ENCODE peak calls at places on chromosomes 5 and 9, in four cellular contexts. M is fibroblast of pulmonary artery; I is heart right ventricle; A is CD4-positive, CD25-positive, alpha-beta regulatory T cell. O is an unnamed sample.
A peak's percentile ranks its signal among the peaks of the same experiment; 100 is the strongest.

GRCh38 chr5:141694479-141694878 is 12.4 kb upstream of the ARAP3 start:
- DNase-seq in M (no peak), I (no peak), A (no peak), O (no peak)

GRCh38 chr9:92616199-92617129 is 53.5 kb downstream of the IPPK start:
- DNase-seq in M (no peak), I (no peak), A (no peak), O (no peak)

GRCh38 chr5:72378636-72379289 is 58.6 kb downstream of the PTCD2 start:
- DNase-seq in M (peak; percentile 95), I (peak; percentile 38), A (no peak), O (no peak)

GRCh38 chr9:105554042-105554441 is 3.9 kb upstream of the FKTN start:
- DNase-seq in M (peak; percentile 68), I (peak; percentile 11), A (no peak), O (no peak)

GRCh38 chr5:3382782-3383181 is 212.8 kb upstream of the IRX1 start:
- DNase-seq in M (no peak), I (no peak), A (no peak), O (no peak)

GRCh38 chr5:82011761-82012160 is 39.9 kb downstream of the ATG10 start:
- DNase-seq in M (peak; percentile 39), I (no peak), A (no peak), O (no peak)

GRCh38 chr9:89420397-89420796 is 77.5 kb downstream of the SEMA4D start:
- DNase-seq in M (no peak), I (no peak), A (no peak), O (no peak)

GRCh38 chr5:17882760-17883488 is 248.7 kb downstream of the TAF11L14 start:
- DNase-seq in M (no peak), I (no peak), A (no peak), O (no peak)

GRCh38 chr5:155522540-155522939 is 509.0 kb downstream of the KIF4B start:
- DNase-seq in M (no peak), I (no peak), A (no peak), O (no peak)

GRCh38 chr9:89750117-89750551 is 145.3 kb downstream of the GADD45G start:
- DNase-seq in M (peak; percentile 22), I (peak; percentile 56), A (no peak), O (no peak)

GRCh38 chr9:22097712-22098111 is 88.6 kb upstream of the CDKN2B start:
- DNase-seq in M (peak; percentile 82), I (no peak), A (no peak), O (no peak)

GRCh38 chr5:103474671-103475070 is 87.9 kb downstream of the NUDT12 start:
- DNase-seq in M (peak; percentile 31), I (no peak), A (no peak), O (no peak)

GRCh38 chr5:36610629-36611028 is 4.2 kb downstream of the SLC1A3 start:
- DNase-seq in M (no peak), I (no peak), A (no peak), O (no peak)

GRCh38 chr5:36607114-36607561 is 732 bp downstream of the SLC1A3 start:
- DNase-seq in M (peak; percentile 62), I (peak; percentile 30), A (no peak), O (no peak)

GRCh38 chr5:36606052-36606436 is 362 bp upstream of the SLC1A3 start:
- DNase-seq in M (no peak), I (no peak), A (no peak), O (no peak)

GRCh38 chr5:36606437-36607113 is at the start of gene SLC1A3:
- DNase-seq in M (peak; percentile 78), I (peak; percentile 41), A (no peak), O (no peak)

DNA sequence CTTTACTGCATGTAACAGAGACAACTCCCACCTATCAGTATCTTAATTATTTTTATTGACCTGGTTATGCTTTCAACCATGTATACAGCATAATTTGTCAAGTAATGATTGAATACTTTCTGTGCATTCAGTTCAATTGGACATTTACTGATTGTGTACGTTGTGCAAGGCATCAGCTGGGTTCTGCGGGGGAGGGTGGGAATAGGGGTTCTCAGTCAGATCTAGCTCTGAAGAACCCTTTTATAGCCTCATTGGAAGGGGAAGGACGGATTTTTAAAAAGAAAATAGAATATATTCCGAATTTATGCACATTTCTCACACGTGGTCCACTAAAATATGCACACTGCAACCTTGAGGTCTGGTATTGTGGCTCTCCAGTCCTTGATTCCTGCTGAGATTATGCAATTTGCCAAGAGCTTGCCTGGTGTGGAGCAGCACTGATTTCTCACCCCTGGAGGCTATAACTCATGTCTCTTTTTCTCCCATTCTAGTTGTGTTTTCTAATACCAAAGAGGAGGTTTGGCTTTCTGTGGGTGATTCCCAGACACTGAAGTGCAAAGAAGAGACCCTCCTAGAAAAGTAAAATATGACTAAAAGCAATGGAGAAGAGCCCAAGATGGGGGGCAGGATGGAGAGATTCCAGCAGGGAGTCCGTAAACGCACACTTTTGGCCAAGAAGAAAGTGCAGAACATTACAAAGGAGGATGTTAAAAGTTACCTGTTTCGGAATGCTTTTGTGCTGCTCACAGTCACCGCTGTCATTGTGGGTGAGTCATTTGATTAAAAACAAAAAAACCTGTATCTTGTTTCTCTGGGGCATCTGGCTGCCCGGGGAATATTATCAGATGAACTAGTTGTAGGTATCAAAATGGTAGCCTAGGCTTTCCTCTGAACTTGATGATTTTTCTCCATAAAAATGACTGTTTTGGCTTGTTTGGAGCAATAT is 1.7 kb downstream of the SLC1A3 start:
- DNase-seq in M (peak; percentile 61), I (no peak), A (no peak), O (no peak)
- H3K4me3 ChIP-seq in M (peak overlapping the region; percentile 69), I (peak overlapping the region; percentile 67), A (no peak overlapping the region), O (no peak overlapping the region)

GRCh38 chr9:94864183-94864582 is 137.7 kb downstream of the AOPEP start:
- DNase-seq in M (no peak), I (no peak), A (no peak), O (no peak)
- H3K4me3 ChIP-seq in M (no peak overlapping the region), I (no peak overlapping the region), A (no peak overlapping the region), O (no peak overlapping the region)

DNA sequence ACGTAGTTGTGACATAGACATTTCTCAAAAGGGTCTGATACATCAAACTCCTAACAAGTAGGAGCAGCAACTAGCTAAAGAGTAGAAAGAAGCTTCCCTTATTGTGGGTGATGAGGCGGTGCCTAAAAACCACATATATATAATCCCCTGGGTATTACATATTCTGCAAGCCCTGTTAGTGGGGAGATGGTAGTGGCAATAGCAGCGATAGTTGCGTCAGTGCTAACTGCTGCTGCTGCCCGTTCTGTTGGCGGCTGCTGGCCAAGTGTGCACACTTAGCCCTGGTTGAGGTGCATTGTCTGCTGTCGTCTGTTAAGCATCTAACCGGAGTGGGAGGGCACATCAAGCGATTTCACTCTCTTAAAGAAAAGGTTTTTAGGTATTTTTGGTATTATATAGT is 35.8 kb downstream of the VLDLR start:
- DNase-seq in M (no peak), I (no peak), A (no peak), O (no peak)
- H3K4me3 ChIP-seq in M (no peak overlapping the region), I (no peak overlapping the region), A (no peak overlapping the region), O (no peak overlapping the region)

GRCh38 chr5:43312076-43312620 is 1.1 kb downstream of the HMGCS1 start:
- DNase-seq in M (no peak), I (no peak), A (no peak), O (no peak)

GRCh38 chr5:43312699-43313034 is 545 bp downstream of the HMGCS1 start:
- DNase-seq in M (no peak), I (no peak), A (no peak), O (no peak)

GRCh38 chr5:43309657-43310056 is 3.6 kb downstream of the HMGCS1 start:
- DNase-seq in M (no peak), I (no peak), A (no peak), O (no peak)

GRCh38 chr5:43305948-43306563 is 7.2 kb downstream of the HMGCS1 start:
- DNase-seq in M (peak; percentile 77), I (no peak), A (no peak), O (no peak)

DNA sequence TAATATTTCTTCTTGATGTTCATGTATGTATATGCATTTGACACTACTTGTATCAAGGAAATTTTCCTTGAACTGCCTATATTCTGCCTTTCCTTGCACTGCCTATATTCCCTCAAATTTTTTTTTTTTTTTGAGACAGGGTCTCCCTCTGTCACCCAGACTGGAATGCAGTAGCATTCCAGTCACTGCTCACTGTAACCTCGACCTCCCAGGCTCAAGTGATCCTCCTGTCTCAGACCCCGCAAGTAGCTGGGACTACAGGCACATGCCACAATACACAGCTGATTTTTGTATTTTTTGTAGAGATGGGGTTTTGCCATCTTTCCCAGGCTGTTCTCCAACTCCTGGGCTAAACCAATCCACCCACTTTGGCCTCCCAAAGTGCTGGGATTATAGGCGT is 4.1 kb downstream of the HMGCS1 start:
- DNase-seq in M (no peak), I (no peak), A (no peak), O (no peak)
- H3K4me3 ChIP-seq in M (peak overlapping the region; percentile 21), I (no peak overlapping the region), A (no peak overlapping the region), O (no peak overlapping the region)

GRCh38 chr5:104998572-104998971 is 1436.0 kb upstream of the NUDT12 start:
- DNase-seq in M (no peak), I (no peak), A (no peak), O (no peak)

DNA sequence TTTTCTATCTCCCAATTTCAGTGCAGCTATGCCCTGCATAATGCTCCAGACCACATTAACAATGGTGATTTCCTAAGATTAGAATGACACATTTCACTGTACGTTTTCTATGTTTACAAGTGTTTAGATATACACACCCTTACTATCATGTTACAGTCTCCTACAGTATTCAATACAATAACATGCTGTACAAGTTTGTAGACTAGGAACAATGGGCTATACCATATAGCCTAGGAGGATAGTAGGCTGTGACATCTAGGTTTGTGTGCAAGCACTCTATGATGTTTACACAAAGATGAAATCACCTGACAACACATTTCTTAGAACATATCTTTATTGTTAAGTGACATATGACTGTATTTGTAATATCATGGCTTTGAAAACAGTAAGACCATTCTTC is 1435.6 kb upstream of the NUDT12 start:
- DNase-seq in M (no peak), I (no peak), A (no peak), O (no peak)
- H3K4me3 ChIP-seq in M (no peak overlapping the region), I (no peak overlapping the region), A (no peak overlapping the region), O (no peak overlapping the region)

DNA sequence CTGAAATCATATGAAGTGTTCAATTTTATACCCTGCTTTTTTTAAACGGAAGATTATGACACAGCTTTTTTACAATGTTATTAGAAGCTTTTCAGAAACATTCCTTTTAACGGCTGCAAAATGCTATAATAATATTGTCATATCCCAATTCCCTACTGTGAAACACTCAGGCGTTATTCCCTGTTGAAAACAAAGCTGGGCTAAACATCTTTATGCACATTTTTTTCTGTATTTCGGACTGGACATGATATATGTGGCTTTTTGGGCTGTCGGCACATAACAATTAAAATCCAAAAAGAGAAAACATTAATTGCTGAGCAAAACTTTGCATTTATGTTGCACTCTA is 12.0 kb upstream of the CTSL start:
- DNase-seq in M (no peak), I (no peak), A (no peak), O (no peak)
- H3K4me3 ChIP-seq in M (peak overlapping the region; percentile 30), I (no peak overlapping the region), A (no peak overlapping the region), O (no peak overlapping the region)

DNA sequence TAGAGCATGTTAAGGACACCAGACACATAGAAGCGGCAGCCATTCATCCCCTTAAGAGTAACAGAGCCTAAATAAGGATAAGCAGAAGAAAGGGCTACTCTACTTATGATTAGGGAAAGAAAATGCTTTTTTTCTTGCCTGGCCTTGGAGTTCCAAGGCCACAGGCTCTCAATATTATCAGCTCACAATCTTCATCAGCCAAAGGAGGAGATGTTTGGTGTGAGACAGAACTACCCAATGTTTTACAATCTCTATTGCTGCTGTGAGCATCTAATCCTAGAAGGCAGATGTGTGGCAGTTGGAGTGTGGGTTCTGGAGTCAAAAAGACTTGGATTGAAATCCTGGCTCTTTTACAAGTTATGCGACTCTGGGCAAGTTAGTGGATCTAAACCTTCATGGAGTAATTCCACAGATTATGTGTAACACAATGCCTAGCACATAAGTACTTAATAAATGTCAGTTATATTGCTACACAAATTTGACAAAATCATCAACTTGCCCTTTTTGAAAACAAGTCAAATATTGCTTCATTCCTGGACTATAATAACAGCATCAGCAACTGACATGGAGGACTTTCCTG is 190.5 kb downstream of the MAPKAP1 start:
- DNase-seq in M (no peak), I (no peak), A (no peak), O (no peak)
- H3K4me3 ChIP-seq in M (no peak overlapping the region), I (no peak overlapping the region), A (no peak overlapping the region), O (no peak overlapping the region)

GRCh38 chr9:70260606-70261005 is 1.8 kb downstream of the SMC5 start:
- DNase-seq in M (no peak), I (no peak), A (no peak), O (no peak)
- H3K4me3 ChIP-seq in M (peak overlapping the region; percentile 86), I (peak overlapping the region; percentile 75), A (peak overlapping the region; percentile 85), O (peak overlapping the region; percentile 71)